ENCODE peak calls at places on chromosome 7, in nine cellular contexts. S is H9; M is HEK293T; U is cardiac muscle cell; J is stimulated activated CD8-positive, alpha-beta memory T cell treated with anti-CD3 and anti-CD28 coated beads, Interleukin-4, amount 100 ng/mL, for 4 hours; A is fibroblast of mammary gland; B is MCF 10A; Q is AG08395; R is neural progenitor cell. H is an unnamed sample.
A peak's percentile ranks its signal among the peaks of the same experiment; 100 is the strongest.

GRCh38 chr7:73618538-73618937 is 5.8 kb downstream of the MLXIPL start:
- DNase-seq in Q (no peak), R (no peak), B (no peak), S (no peak), U (no peak), A (no peak), J (no peak), M (no peak), H (no peak)

GRCh38 chr7:36186841-36187240 is 33.8 kb downstream of the EEPD1 start:
- DNase-seq in Q (no peak), S (no peak), R (no peak), U (no peak), A (no peak), B (no peak), J (no peak), M (no peak), H (no peak)

GRCh38 chr7:2722591-2722990 is 34.6 kb downstream of the AMZ1 start:
- DNase-seq in B (no peak), M (no peak), U (no peak), J (no peak), S (no peak), Q (no peak), A (no peak), R (no peak), H (no peak)

GRCh38 chr7:29194594-29195417 is at the start of gene CHN2:
- DNase-seq in M (peak; percentile 58), A (peak; percentile 11), B (peak; percentile 55), J (no peak), S (peak; percentile 67), Q (peak; percentile 4), R (peak; percentile 84), U (peak; percentile 30), H (peak; percentile 42)

GRCh38 chr7:151014950-151015349 is 9.3 kb downstream of the ATG9B start:
- DNase-seq in B (peak; percentile 35), U (no peak), S (no peak), J (no peak), M (no peak), R (no peak), Q (no peak), A (peak; percentile 36), H (no peak)

GRCh38 chr7:106841896-106842390 is 23.1 kb upstream of the PIK3CG start:
- DNase-seq in M (no peak), U (no peak), R (peak; percentile 33), S (no peak), J (no peak), A (no peak), Q (no peak), B (no peak), H (no peak)

GRCh38 chr7:2601065-2601464 is 30.7 kb upstream of the TTYH3 start:
- DNase-seq in A (no peak), M (no peak), R (peak; percentile 60), J (no peak), U (no peak), B (no peak), Q (no peak), S (no peak), H (no peak)

GRCh38 chr7:77455334-77455733 is 39.2 kb upstream of the GSAP start:
- DNase-seq in R (no peak), U (peak; percentile 80), A (peak; percentile 98), M (no peak), J (no peak), Q (peak; percentile 90), B (peak; percentile 85), S (no peak), H (no peak)

GRCh38 chr7:113199841-113200240 is 81.5 kb upstream of the SMIM30 start:
- DNase-seq in J (no peak), Q (no peak), M (no peak), S (no peak), R (no peak), U (peak; percentile 55), A (peak; percentile 86), B (peak; percentile 40), H (no peak)